ENCODE peak calls at places on chromosome 21, in five cellular contexts. M, R, Z, B and N are unnamed samples.

GRCh38 chr21:43361493-43362296 is 65.2 kb downstream of the SIK1 start:
- DNase-seq in Z (no peak), R (no peak), M (no peak), B (no peak), N (no peak)

GRCh38 chr21:30340714-30341573 is 3.5 kb upstream of the KRTAP27-1 start:
- DNase-seq in M (peak), Z (peak), B (no peak), R (peak), N (peak)

GRCh38 chr21:32806810-32807386 is 35.3 kb upstream of the PAXBP1 start:
- DNase-seq in B (no peak), Z (no peak), M (no peak), R (no peak), N (no peak)

GRCh38 chr21:15130751-15131150 is 66.0 kb upstream of the NRIP1 start:
- DNase-seq in Z (no peak), M (no peak), B (no peak), R (no peak), N (no peak)

GRCh38 chr21:46397211-46397905 is 61.3 kb upstream of the DIP2A start:
- DNase-seq in R (no peak), Z (no peak), B (no peak), M (no peak), N (no peak)

GRCh38 chr21:42376338-42376982 is 10.1 kb upstream of the TFF1 start:
- DNase-seq in B (no peak), R (no peak), M (no peak), Z (no peak), N (no peak)

GRCh38 chr21:31609081-31609480 is 50.4 kb upstream of the SOD1 start:
- DNase-seq in Z (no peak), B (no peak), R (no peak), M (no peak), N (no peak)

GRCh38 chr21:31509108-31510017 is 150.1 kb upstream of the SOD1 start:
- DNase-seq in Z (peak), B (peak), M (no peak), R (peak), N (no peak)

GRCh38 chr21:46634427-46634826 is 1.0 kb upstream of the PRMT2 start:
- DNase-seq in M (no peak), Z (no peak), B (no peak), R (no peak), N (no peak)

GRCh38 chr21:44038063-44038462 is 26.0 kb downstream of the TRAPPC10 start:
- DNase-seq in R (no peak), M (no peak), B (no peak), Z (no peak), N (no peak)

GRCh38 chr21:41616063-41616591 is 108.2 kb upstream of the TMPRSS2 start:
- DNase-seq in R (no peak), B (no peak), M (no peak), Z (peak), N (no peak)

GRCh38 chr21:41169701-41170100 is 1.7 kb downstream of the BACE2 start:
- DNase-seq in R (no peak), M (no peak), B (no peak), Z (no peak), N (no peak)

GRCh38 chr21:41726970-41727783 is 39.7 kb downstream of the RIPK4 start:
- DNase-seq in R (peak), B (no peak), M (peak), Z (peak), N (no peak)

GRCh38 chr21:28636988-28637691 is 355.5 kb downstream of the LTN1 start:
- DNase-seq in B (no peak), Z (peak), M (peak), R (peak), N (no peak)